ENCODE peak calls at places on chromosomes 5 and 9, in seven cellular contexts. V, E, Q, B, X, C and I are unnamed samples.

GRCh38 chr5:113059232-113059805 is 82.7 kb downstream of the DCP2 start:
- DNase-seq in V (no peak), C (no peak), B (no peak), Q (no peak), E (no peak), X (no peak), I (peak)

GRCh38 chr5:176658817-176659216 is 11.5 kb downstream of the TSPAN17 start:
- DNase-seq in X (no peak), B (no peak), E (no peak), C (no peak), V (no peak), Q (no peak), I (no peak)

GRCh38 chr5:173327084-173327947 is 898 bp downstream of the STC2 start:
- DNase-seq in X (no peak), B (peak), V (no peak), E (no peak), C (no peak), Q (no peak), I (peak)

GRCh38 chr5:68220914-68221313 is 5.4 kb downstream of the PIK3R1 start:
- DNase-seq in C (no peak), X (no peak), Q (no peak), V (no peak), E (no peak), B (no peak), I (no peak)

GRCh38 chr9:115882911-115883310 is 270.7 kb upstream of the PAPPA start:
- DNase-seq in B (no peak), X (no peak), E (no peak), C (no peak), Q (no peak), V (no peak), I (no peak)

GRCh38 chr5:122129332-122129731 is at the start of gene ZNF474:
- DNase-seq in X (no peak), C (no peak), E (peak), V (peak), Q (peak), B (peak), I (no peak)

GRCh38 chr5:143073761-143074160 is 303.6 kb downstream of the ARHGAP26 start:
- DNase-seq in Q (no peak), V (no peak), C (no peak), E (no peak), B (no peak), X (no peak), I (no peak)

GRCh38 chr5:176692835-176693476 is 45.7 kb downstream of the TSPAN17 start:
- DNase-seq in B (no peak), V (no peak), C (no peak), X (no peak), Q (no peak), E (no peak), I (no peak)

GRCh38 chr5:179268399-179268952 is 76.8 kb downstream of the ADAMTS2 start:
- DNase-seq in Q (no peak), C (no peak), V (no peak), X (peak), E (no peak), B (no peak), I (peak)

GRCh38 chr9:75088646-75089368 is 493 bp downstream of the OSTF1 start:
- DNase-seq in B (peak), C (peak), X (peak), V (no peak), E (no peak), Q (no peak), I (peak)

GRCh38 chr5:123814796-123815479 is 303.0 kb downstream of the CSNK1G3 start:
- DNase-seq in V (no peak), Q (no peak), X (no peak), C (no peak), B (no peak), E (no peak), I (peak)

GRCh38 chr9:130633336-130634190 is 30.8 kb upstream of the PRDM12 start:
- DNase-seq in B (no peak), C (no peak), E (no peak), Q (no peak), X (no peak), V (no peak), I (no peak)

GRCh38 chr9:36928210-36928609 is 105.9 kb downstream of the PAX5 start:
- DNase-seq in E (no peak), X (no peak), B (no peak), C (no peak), V (no peak), Q (no peak), I (no peak)

GRCh38 chr5:73901045-73901444 is 275.0 kb downstream of the ARHGEF28 start:
- DNase-seq in X (no peak), B (no peak), E (peak), Q (no peak), C (no peak), V (no peak), I (no peak)
- TF ChIP-seq YY1 in X (no peak), B (no peak), E (no peak), Q (no peak), C (no peak), V (no peak), I (no peak)

GRCh38 chr5:157994906-157995519 is 136.1 kb upstream of the CLINT1 start:
- DNase-seq in Q (peak), V (peak), E (peak), B (peak), C (peak), X (peak), I (peak)
- TF ChIP-seq YY1 in Q (peak), V (no peak), E (no peak), B (no peak), C (peak), X (no peak), I (no peak)

GRCh38 chr9:105690742-105691141 is 3.6 kb upstream of the TMEM38B start:
- DNase-seq in V (no peak), E (no peak), B (peak), Q (no peak), C (no peak), X (no peak), I (peak)
- TF ChIP-seq YY1 in V (no peak), E (no peak), B (no peak), Q (no peak), C (no peak), X (no peak), I (no peak)

GRCh38 chr5:159951834-159952233 is 35.6 kb downstream of the ADRA1B start:
- DNase-seq in E (no peak), C (no peak), X (no peak), B (no peak), V (no peak), Q (no peak), I (no peak)
- TF ChIP-seq YY1 in E (no peak), C (no peak), X (no peak), B (no peak), V (no peak), Q (no peak), I (no peak)

DNA sequence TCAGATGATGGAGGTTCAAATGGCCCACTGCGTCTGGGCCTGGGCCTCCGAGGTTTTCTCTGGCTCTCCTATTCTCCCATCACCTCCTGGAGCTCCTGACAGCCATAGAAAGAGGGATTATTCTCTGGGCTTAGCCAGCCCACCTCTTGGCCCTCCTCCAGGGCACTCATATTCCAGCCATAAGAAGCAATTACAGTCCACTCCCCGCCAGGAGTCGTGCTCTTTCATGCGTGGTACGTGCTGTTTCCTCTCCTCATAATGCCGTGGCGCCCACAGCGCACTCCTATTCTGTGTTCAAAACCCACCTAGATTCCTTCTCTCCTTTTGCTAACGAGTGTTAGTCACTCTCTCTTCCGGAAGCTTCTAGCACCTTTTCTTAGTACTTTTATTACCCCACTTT is 240.8 kb upstream of the ZNF462 start:
- DNase-seq in B (no peak), Q (no peak), X (no peak), E (no peak), C (no peak), V (no peak), I (peak)
- TF ChIP-seq YY1 in B (no peak), Q (no peak), X (no peak), E (no peak), C (no peak), V (no peak), I (no peak)

GRCh38 chr9:90950600-90950999 is 149.0 kb downstream of the SYK start:
- DNase-seq in C (no peak), B (no peak), V (no peak), E (no peak), X (no peak), Q (no peak), I (no peak)

GRCh38 chr9:90943341-90943740 is 141.7 kb downstream of the SYK start:
- DNase-seq in V (no peak), Q (no peak), E (no peak), B (no peak), X (no peak), C (no peak), I (no peak)

GRCh38 chr9:90946981-90947380 is 145.4 kb downstream of the SYK start:
- DNase-seq in B (no peak), C (no peak), V (no peak), X (no peak), E (no peak), Q (no peak), I (no peak)

GRCh38 chr9:90953200-90953599 is 151.6 kb downstream of the SYK start:
- DNase-seq in E (no peak), C (no peak), X (no peak), V (no peak), B (no peak), Q (no peak), I (no peak)

GRCh38 chr9:90948156-90948555 is 146.5 kb downstream of the SYK start:
- DNase-seq in E (no peak), V (no peak), X (no peak), C (no peak), B (no peak), Q (no peak), I (no peak)
- TF ChIP-seq YY1 in E (no peak), V (no peak), X (no peak), C (no peak), B (no peak), Q (no peak), I (no peak)

DNA sequence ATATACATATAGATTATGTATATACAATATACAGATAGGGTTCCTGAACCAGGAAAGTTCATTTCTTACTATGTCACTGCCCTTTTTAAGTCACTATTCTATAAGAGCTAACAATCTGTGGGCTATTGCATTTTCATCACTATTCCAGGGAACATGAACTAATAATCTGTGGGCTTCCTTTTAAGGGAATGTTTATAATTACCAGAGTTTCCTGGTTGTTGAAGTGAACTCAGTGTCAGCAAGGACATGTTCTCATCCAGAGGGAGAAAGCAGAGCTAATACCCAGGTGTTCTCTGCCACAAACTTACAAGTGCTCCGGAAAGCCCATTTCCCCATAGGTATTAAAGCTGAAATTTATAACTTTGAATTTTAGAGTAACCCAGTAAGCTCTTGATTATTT is 69.6 kb downstream of the CWC27 start:
- DNase-seq in E (no peak), X (no peak), V (no peak), B (no peak), C (no peak), Q (no peak), I (no peak)
- TF ChIP-seq YY1 in E (no peak), X (no peak), V (no peak), B (no peak), C (no peak), Q (no peak), I (no peak)